ENCODE peak calls at places on chromosomes 3 and 15, in ten cellular contexts. W, C, X, M, V, J, N, E, D and S are unnamed samples.

GRCh38 chr3:65914740-65915366 is 123.9 kb downstream of the MAGI1 start:
- DNase-seq in E (no peak), V (no peak), D (no peak), M (no peak), C (no peak), J (no peak), W (no peak), N (no peak), X (peak; percentile 10), S (no peak)

GRCh38 chr3:60633644-60634043 is 617.6 kb downstream of the FHIT start:
- DNase-seq in N (no peak), X (no peak), J (no peak), M (peak; percentile 34), D (no peak), W (no peak), E (no peak), V (no peak), C (no peak), S (no peak)

GRCh38 chr3:37997321-37997720 is 6.7 kb downstream of the VILL start:
- DNase-seq in M (no peak), J (no peak), D (no peak), V (no peak), E (no peak), W (peak; percentile 54), N (peak; percentile 33), X (no peak), C (peak; percentile 23), S (no peak)

GRCh38 chr3:184491011-184491576 is 70.5 kb upstream of the EPHB3 start:
- DNase-seq in J (no peak), C (peak; percentile 55), M (no peak), E (no peak), D (no peak), V (no peak), X (peak; percentile 77), W (no peak), N (no peak), S (no peak)

GRCh38 chr15:39851505-39852082 is 68.5 kb downstream of the GPR176 start:
- DNase-seq in M (no peak), V (no peak), D (peak; percentile 22), N (no peak), E (no peak), W (no peak), C (no peak), X (no peak), J (no peak), S (no peak)

GRCh38 chr15:69842851-69843250 is 254.9 kb downstream of the TLE3 start:
- DNase-seq in M (no peak), N (no peak), D (no peak), E (no peak), C (no peak), W (no peak), V (no peak), X (no peak), J (no peak), S (no peak)

GRCh38 chr3:73086071-73086494 is 24.6 kb downstream of the EBLN2 start:
- DNase-seq in C (peak; percentile 48), V (peak; percentile 22), J (no peak), M (peak; percentile 58), N (peak; percentile 36), W (no peak), E (peak; percentile 35), X (peak; percentile 26), D (peak; percentile 8), S (no peak)

GRCh38 chr3:4823986-4824947 is 155.0 kb upstream of the BHLHE40 start:
- DNase-seq in D (no peak), C (no peak), M (no peak), N (no peak), J (no peak), W (no peak), V (no peak), X (no peak), E (no peak), S (no peak)

GRCh38 chr3:163382183-163382582 is 1696.1 kb downstream of the SI start:
- DNase-seq in J (no peak), M (no peak), V (no peak), N (no peak), X (no peak), C (no peak), D (no peak), W (no peak), E (no peak), S (no peak)

GRCh38 chr15:51310064-51310463 is 28.3 kb downstream of the CYP19A1 start:
- DNase-seq in W (no peak), M (no peak), D (no peak), J (no peak), N (no peak), C (no peak), X (peak; percentile 47), E (no peak), V (no peak), S (no peak)

DNA sequence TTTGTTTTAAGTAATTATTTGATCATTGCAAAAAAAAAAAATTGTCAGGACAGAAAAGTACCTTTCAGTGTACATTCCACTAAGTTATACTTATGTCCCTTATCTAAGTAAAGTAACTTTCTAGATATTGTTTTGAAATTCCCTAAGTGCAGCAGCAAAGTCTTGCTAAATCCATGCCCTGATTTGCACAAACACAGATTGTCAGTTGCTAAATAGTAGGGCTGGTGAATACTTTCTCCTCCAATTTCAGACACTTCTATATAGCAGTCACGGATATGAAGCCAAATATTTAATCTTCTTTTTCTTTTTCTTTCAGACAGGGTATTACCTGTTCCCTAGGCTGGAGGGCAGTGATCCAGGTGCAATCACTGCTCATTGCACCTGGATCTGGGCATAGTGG is 12.9 kb downstream of the LRRC2 start:
- DNase-seq in D (no peak), J (no peak), M (no peak), X (no peak), N (no peak), C (no peak), W (no peak), V (no peak), E (no peak), S (no peak)
- H3K4me3 ChIP-seq in D (no peak overlapping the region), J (no peak overlapping the region), M (no peak overlapping the region), X (no peak overlapping the region), N (no peak overlapping the region), C (no peak overlapping the region), W (no peak overlapping the region), V (no peak overlapping the region), E (no peak overlapping the region), S (no peak overlapping the region)

GRCh38 chr3:128585974-128586373 is 64.6 kb downstream of the RPN1 start:
- DNase-seq in E (no peak), D (no peak), W (no peak), M (no peak), C (no peak), X (peak; percentile 40), J (no peak), V (no peak), N (no peak), S (no peak)

GRCh38 chr3:128585189-128585588 is 65.4 kb downstream of the RPN1 start:
- DNase-seq in M (no peak), X (no peak), D (no peak), C (no peak), W (no peak), E (no peak), V (no peak), J (no peak), N (no peak), S (no peak)

GRCh38 chr3:128581566-128581965 is 69.1 kb downstream of the RPN1 start:
- DNase-seq in E (no peak), N (no peak), J (no peak), M (no peak), C (no peak), W (no peak), D (no peak), X (no peak), V (no peak), S (no peak)

GRCh38 chr3:128587391-128587790 is 63.2 kb downstream of the RPN1 start:
- DNase-seq in D (no peak), C (no peak), W (no peak), N (no peak), X (peak; percentile 20), E (no peak), V (no peak), M (no peak), J (peak; percentile 10), S (no peak)

DNA sequence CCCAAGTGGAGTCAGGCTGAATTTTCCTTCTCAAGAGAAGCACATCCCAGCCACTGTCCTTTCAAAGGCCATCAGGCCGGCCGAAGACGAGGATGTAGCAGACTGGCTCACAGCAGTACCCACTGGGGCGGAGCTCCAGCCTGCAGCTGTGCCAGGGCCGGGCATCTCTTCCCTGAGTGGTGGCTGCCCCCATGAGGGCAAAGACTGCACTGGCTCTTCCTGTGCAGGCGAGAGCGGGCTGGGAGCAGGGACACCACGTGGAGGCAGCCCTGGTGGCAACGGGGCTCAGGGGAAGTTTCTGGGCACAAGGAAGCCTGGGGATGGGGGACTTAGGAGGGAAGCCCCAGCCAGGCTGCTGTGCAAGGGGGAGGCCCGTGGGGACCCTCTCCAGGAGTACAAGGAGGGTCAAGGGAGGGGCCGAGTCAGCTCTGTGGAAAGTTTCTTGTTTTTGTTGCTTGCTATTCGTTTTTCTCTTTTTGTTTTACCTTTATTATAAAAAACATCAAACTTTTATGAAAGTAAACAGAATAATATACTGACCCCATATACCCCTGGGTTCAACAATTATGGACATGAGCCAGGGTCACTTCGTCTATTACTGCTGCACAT is 66.1 kb downstream of the RPN1 start:
- DNase-seq in W (peak; percentile 72), E (no peak), D (no peak), J (peak; percentile 67), X (peak; percentile 56), C (peak; percentile 71), V (peak; percentile 24), M (peak; percentile 71), N (peak; percentile 83), S (no peak)
- TF ChIP-seq CTCF in W (peak; percentile 63), E (no peak), D (peak; percentile 71), J (peak; percentile 94), X (peak; percentile 94), C (peak; percentile 41), V (peak; percentile 80), M (peak; percentile 87), N (peak; percentile 47), S (peak; percentile 56)

DNA sequence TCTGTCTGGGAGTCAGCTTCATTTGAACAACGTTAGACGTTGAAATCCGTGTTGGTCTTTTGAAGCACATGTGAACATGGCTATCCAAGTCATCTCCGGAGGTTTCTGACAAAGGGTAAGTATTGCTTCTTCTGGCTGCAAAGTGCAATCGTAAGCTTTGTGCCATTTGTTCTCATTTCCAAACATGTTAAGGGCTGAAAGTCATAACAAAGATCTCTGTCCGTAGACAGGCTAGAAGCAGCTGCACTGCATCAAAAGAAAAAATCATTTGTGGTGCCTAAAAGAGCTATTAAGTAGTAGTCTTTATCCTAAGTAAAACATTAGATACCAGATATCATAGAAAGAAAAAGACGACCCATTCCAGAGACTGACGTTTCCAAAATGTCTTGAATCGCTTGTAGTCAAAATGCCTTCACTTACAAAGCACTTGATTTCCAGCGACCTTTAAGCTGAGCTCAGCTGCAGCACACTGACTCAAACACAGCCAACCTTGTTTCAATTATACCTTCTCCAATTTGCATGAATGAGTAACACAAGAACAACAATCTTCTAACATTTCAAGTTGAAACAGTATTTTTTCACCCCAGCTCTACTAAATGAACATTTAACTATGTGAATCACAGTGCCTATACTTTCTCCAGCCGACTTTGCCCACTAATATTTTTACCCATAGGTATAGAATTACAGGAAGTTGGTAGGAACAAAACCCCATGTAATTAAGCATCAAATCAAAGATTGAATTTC is 76.6 kb downstream of the NEDD4 start:
- DNase-seq in J (peak; percentile 87), W (no peak), E (no peak), V (peak; percentile 31), D (peak; percentile 66), C (no peak), X (peak; percentile 92), M (peak; percentile 11), N (no peak), S (no peak)
- H3K4me3 ChIP-seq in J (peak overlapping the region; percentile 25), W (no peak overlapping the region), E (no peak overlapping the region), V (no peak overlapping the region), D (peak overlapping the region; percentile 26), C (peak overlapping the region; percentile 5), X (no peak overlapping the region), M (no peak overlapping the region), N (no peak overlapping the region), S (no peak overlapping the region)

GRCh38 chr15:65517866-65518207 is 348 bp upstream of the DPP8 start:
- DNase-seq in D (no peak), N (no peak), M (no peak), J (no peak), E (no peak), V (no peak), C (no peak), W (no peak), X (no peak), S (no peak)
- TF ChIP-seq CTCF in D (no peak), N (no peak), M (no peak), J (no peak), E (no peak), V (no peak), C (no peak), W (peak; percentile 16), X (no peak), S (no peak)